ENCODE peak calls at places on chromosomes 13 and 19, in four cellular contexts. G is AG09319, P is psoas muscle, U is hypothalamus. C is an unnamed sample.

GRCh38 chr19:36245210-36246005 is 30.5 kb downstream of the ZNF146 start:
- DNase-seq in U (no peak), G (no peak), P (no peak), C (no peak)

GRCh38 chr19:5897189-5897969 is 6.2 kb downstream of the NDUFA11 start:
- DNase-seq in P (no peak), G (no peak), U (no peak), C (no peak)

GRCh38 chr19:3507371-3508120 is 1.4 kb downstream of the FZR1 start:
- DNase-seq in P (no peak), G (no peak), U (no peak), C (no peak)

GRCh38 chr13:105328212-105328611 is 1207.2 kb downstream of the EFNB2 start:
- DNase-seq in P (no peak), U (no peak), G (no peak), C (no peak)

GRCh38 chr13:114282143-114282685 is 813 bp downstream of the UPF3A start:
- DNase-seq in G (no peak), P (peak), U (no peak), C (peak)

GRCh38 chr19:2808129-2808941 is 11.3 kb upstream of the ZNF554 start:
- DNase-seq in G (no peak), P (no peak), U (no peak), C (no peak)

GRCh38 chr19:34994643-34995471 is 5.3 kb upstream of the GRAMD1A start:
- DNase-seq in G (no peak), U (no peak), P (no peak), C (no peak)

GRCh38 chr19:36140289-36141038 is 598 bp downstream of the CAPNS1 start:
- DNase-seq in U (no peak), G (no peak), P (peak), C (peak)

C was measured in H54.